ENCODE peak calls at places on chromosomes 13 and 19, in five cellular contexts. W is uterus, U is thyroid gland, I is WTC11, T is breast epithelium. N is an unnamed sample.

GRCh38 chr13:33138441-33138840 is 122.2 kb downstream of the KL start:
- DNase-seq in W (no peak), U (peak), I (no peak), T (no peak), N (no peak)

GRCh38 chr19:4742717-4743646 is 19.3 kb upstream of the DPP9 start:
- DNase-seq in W (peak), U (no peak), T (no peak), I (peak), N (no peak)

GRCh38 chr13:51923983-51924539 is 62.3 kb downstream of the CCDC70 start:
- DNase-seq in I (peak), U (no peak), W (no peak), T (no peak), N (no peak)

GRCh38 chr13:23159205-23159586 is 21.6 kb upstream of the SGCG start:
- DNase-seq in W (no peak), I (peak), T (no peak), U (no peak), N (no peak)

GRCh38 chr19:40444181-40445005 is at the start of gene SERTAD3:
- DNase-seq in W (peak), U (peak), I (peak), T (peak), N (peak)

GRCh38 chr13:63190742-63191141 is 1775.1 kb upstream of the PCDH20 start:
- DNase-seq in U (no peak), T (no peak), I (no peak), W (no peak), N (no peak)

GRCh38 chr19:28633223-28634030 is 579.5 kb downstream of the UQCRFS1 start:
- DNase-seq in U (peak), T (no peak), I (peak), W (no peak), N (no peak)

GRCh38 chr13:21420706-21421105 is 38.4 kb downstream of the ZDHHC20 start:
- DNase-seq in T (no peak), U (no peak), W (no peak), I (no peak), N (no peak)

GRCh38 chr13:48431987-48432615 is 19.2 kb upstream of the LPAR6 start:
- DNase-seq in U (no peak), T (no peak), I (no peak), W (no peak), N (no peak)

GRCh38 chr19:5424192-5424973 is 30.8 kb upstream of the ZNRF4 start:
- DNase-seq in I (no peak), T (no peak), U (no peak), W (no peak), N (no peak)

GRCh38 chr19:57812201-57812600 is 2.5 kb downstream of the ZNF552 start:
- DNase-seq in U (no peak), I (no peak), W (no peak), T (no peak), N (no peak)

GRCh38 chr19:48735031-48735615 is 5.3 kb downstream of the RASIP1 start:
- DNase-seq in U (peak), I (peak), T (no peak), W (no peak), N (no peak)

GRCh38 chr19:38165335-38165734 is 58.7 kb downstream of the DPF1 start:
- DNase-seq in W (no peak), I (no peak), T (no peak), U (no peak), N (no peak)

GRCh38 chr13:72864142-72865035 is 82.5 kb downstream of the PIBF1 start:
- DNase-seq in U (no peak), W (no peak), I (no peak), T (no peak), N (no peak)

GRCh38 chr13:44815507-44816074 is 173.7 kb downstream of the NUFIP1 start:
- DNase-seq in U (peak), T (peak), W (peak), I (no peak), N (no peak)

GRCh38 chr13:110246530-110246929 is 60.4 kb downstream of the COL4A1 start:
- DNase-seq in W (peak), U (no peak), I (no peak), T (no peak), N (no peak)

GRCh38 chr19:58154287-58154678 is 3.7 kb upstream of the ZNF329 start:
- DNase-seq in T (peak), I (peak), W (peak), U (peak), N (no peak)

GRCh38 chr13:113216165-113217056 is 7.0 kb downstream of the CUL4A start:
- DNase-seq in U (peak), T (peak), I (no peak), W (no peak), N (no peak)

GRCh38 chr19:21902596-21902995 is 66.6 kb upstream of the ZNF43 start:
- DNase-seq in W (no peak), U (no peak), I (no peak), T (no peak), N (no peak)

GRCh38 chr19:21848706-21849105 is 12.7 kb upstream of the ZNF43 start:
- DNase-seq in U (no peak), I (no peak), W (no peak), T (no peak), N (no peak)

GRCh38 chr13:21234537-21234936 is 58.1 kb downstream of the MRPL57 start:
- DNase-seq in T (no peak), U (no peak), I (no peak), W (no peak), N (no peak)

GRCh38 chr19:16441661-16442071 is 30.1 kb downstream of the EPS15L1 start:
- DNase-seq in U (peak), T (no peak), W (no peak), I (peak), N (no peak)

GRCh38 chr19:41392775-41393174 is 4.4 kb downstream of the EXOSC5 start:
- DNase-seq in T (no peak), W (no peak), I (no peak), U (no peak), N (no peak)

GRCh38 chr13:44739120-44739519 is 163.0 kb upstream of the TSC22D1 start:
- DNase-seq in I (no peak), W (no peak), T (no peak), U (no peak), N (no peak)

GRCh38 chr19:1016647-1017114 is 4.2 kb downstream of the TMEM259 start:
- DNase-seq in W (no peak), U (no peak), T (no peak), I (no peak), N (no peak)

GRCh38 chr13:108427355-108427754 is 157.8 kb downstream of the TNFSF13B start:
- DNase-seq in U (no peak), I (no peak), T (no peak), W (no peak), N (no peak)

GRCh38 chr13:87999141-87999765 is 328.1 kb downstream of the SLITRK5 start:
- DNase-seq in U (no peak), I (no peak), T (no peak), W (no peak), N (no peak)

GRCh38 chr19:39996218-39996810 is 546 bp upstream of the ZNF546 start:
- DNase-seq in W (no peak), T (no peak), I (no peak), U (peak), N (no peak)

GRCh38 chr13:113545455-113545930 is 39.1 kb upstream of the TFDP1 start:
- DNase-seq in I (no peak), T (no peak), W (no peak), U (no peak), N (peak)

GRCh38 chr13:50589139-50589538 is 254.4 kb downstream of the DLEU7 start:
- DNase-seq in T (no peak), I (no peak), U (peak), W (no peak), N (no peak)

GRCh38 chr13:102642475-102642874 is 45.7 kb downstream of the TPP2 start:
- DNase-seq in T (peak), I (no peak), W (peak), U (peak), N (no peak)

GRCh38 chr13:65638572-65639168 is 1591.5 kb downstream of the PCDH9 start:
- DNase-seq in T (no peak), U (no peak), I (no peak), W (no peak), N (no peak)

GRCh38 chr19:44718441-44719261 is 19.7 kb downstream of the CEACAM16 start:
- DNase-seq in W (peak), U (peak), T (peak), I (peak), N (no peak)

GRCh38 chr13:97367427-97367826 is 66.5 kb upstream of the RAP2A start:
- DNase-seq in U (peak), T (peak), W (peak), I (no peak), N (no peak)

DNA sequence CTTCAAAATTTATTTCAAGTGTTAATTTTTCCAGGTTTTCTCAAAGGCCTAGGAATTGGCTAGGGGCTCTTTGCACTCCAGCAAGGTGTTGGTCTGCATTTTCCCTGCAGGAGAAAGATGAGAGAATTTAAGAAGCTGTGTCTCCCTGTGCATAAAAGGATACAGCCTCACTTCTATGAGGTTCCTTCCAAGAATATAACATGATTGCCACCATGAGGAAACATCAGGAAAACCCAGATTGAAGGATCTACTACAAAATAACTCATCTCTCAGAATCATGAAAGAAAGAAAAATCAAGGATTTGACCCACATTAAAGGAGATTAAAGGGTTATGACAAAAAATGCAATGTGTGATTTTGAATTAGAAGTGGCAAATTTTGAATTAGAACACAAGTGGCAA is 69.9 kb downstream of the RUBCNL start:
- DNase-seq in T (no peak), U (no peak), I (no peak), W (no peak), N (no peak)
- TF ChIP-seq CTCF in T (no peak), U (no peak), I (no peak), W (no peak), N (peak)

DNA sequence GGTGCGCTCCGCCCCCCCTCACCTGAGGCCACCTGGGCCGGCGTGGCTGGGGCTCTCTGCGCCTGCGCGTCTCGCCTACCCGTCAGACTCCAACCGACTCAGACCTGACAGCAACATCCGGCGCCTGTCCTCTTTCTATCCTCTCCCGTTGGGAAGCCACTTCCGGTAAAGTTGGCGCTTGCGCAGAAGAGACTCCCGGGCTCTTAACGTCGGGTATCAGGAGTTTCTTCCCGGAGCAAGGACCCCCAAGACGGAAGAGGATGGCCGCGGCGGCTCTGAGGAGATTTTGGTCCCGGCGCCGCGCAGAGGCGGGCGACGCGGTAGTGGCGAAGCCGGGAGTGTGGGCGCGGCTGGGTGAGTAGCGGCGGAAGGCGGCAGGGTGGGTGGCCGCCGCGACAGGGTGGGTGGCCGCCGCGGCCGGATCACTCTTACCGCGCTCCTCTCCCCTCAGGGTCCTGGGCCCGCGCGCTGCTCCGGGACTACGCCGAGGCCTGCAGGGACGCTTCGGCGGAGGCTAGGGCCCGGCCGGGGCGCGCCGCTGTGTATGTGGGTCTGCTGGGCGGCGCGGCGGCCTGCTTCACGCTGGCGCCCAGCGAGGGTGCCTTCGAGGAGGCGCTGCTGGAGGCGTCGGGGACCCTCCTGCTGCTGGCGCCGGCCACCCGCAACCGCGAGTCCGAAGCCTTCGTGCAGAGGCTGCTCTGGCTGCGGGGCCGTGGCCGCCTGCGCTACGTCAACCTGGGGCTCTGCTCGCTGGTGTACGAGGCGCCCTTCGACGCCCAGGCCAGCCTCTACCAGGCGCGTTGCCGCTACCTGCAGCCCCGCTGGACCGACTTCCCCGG is at the start of the genes TIMM29 and YIPF2:
- DNase-seq in U (peak), I (peak), W (peak), T (peak), N (peak)
- TF ChIP-seq CTCF in U (no peak), I (no peak), W (peak), T (no peak), N (peak)

GRCh38 chr19:13606156-13606555 is 99.9 kb upstream of the CACNA1A start:
- DNase-seq in U (no peak), I (no peak), W (no peak), T (no peak), N (no peak)

GRCh38 chr19:13613447-13613846 is 107.2 kb upstream of the CACNA1A start:
- DNase-seq in W (no peak), U (no peak), I (no peak), T (no peak), N (no peak)

GRCh38 chr19:13604902-13605586 is 98.8 kb upstream of the CACNA1A start:
- DNase-seq in T (no peak), I (no peak), W (no peak), U (no peak), N (no peak)

GRCh38 chr19:13611596-13611995 is 105.3 kb upstream of the CACNA1A start:
- DNase-seq in U (no peak), T (no peak), I (no peak), W (no peak), N (no peak)

DNA sequence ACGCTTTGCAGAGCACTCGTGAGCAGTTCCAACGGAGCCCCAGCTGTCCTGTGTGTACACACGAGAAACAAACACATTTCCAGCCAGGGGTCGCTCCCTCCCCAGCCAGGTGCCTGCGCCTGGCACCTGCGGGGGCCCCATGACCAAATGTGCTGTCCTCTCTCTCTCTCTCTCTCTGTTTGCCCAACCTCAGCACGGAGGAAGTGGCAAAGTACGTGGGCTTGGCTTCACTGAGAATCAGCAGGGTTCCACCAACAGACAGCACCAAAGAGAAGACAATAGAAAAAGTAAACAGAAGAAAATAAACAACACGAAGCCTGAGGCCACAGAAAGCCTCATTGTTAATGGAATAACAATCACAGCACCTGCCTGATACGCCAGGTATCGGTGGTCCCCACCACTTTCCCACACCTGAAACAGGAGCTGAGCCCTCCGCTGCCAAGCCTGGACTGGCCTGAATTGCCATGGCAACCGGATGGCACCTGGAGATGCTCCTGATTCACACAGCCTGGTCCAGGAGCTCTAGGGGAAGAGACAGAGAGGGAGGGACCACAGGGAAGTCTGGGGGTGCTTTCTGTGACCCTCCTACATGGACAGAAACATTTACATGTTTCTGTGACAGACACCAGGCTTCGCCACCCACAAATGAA is 103.9 kb upstream of the CACNA1A start:
- DNase-seq in U (no peak), W (no peak), T (no peak), I (peak), N (no peak)
- TF ChIP-seq CTCF in U (no peak), W (no peak), T (no peak), I (no peak), N (no peak)

GRCh38 chr13:41056996-41057711 is 4.2 kb upstream of the WBP4 start:
- DNase-seq in U (no peak), W (no peak), T (no peak), I (no peak), N (no peak)

GRCh38 chr13:41054212-41054877 is 7.0 kb upstream of the WBP4 start:
- DNase-seq in U (no peak), W (no peak), T (no peak), I (no peak), N (no peak)

GRCh38 chr13:41053384-41053826 is 7.9 kb upstream of the WBP4 start:
- DNase-seq in I (no peak), W (no peak), T (no peak), U (no peak), N (no peak)

GRCh38 chr13:41056194-41056593 is 5.1 kb upstream of the WBP4 start:
- DNase-seq in W (no peak), U (no peak), I (no peak), T (no peak), N (no peak)

GRCh38 chr13:41054919-41055619 is 6.2 kb upstream of the WBP4 start:
- DNase-seq in U (no peak), T (no peak), I (no peak), W (no peak), N (no peak)
- TF ChIP-seq CTCF in U (no peak), T (no peak), I (no peak), W (no peak), N (peak)

DNA sequence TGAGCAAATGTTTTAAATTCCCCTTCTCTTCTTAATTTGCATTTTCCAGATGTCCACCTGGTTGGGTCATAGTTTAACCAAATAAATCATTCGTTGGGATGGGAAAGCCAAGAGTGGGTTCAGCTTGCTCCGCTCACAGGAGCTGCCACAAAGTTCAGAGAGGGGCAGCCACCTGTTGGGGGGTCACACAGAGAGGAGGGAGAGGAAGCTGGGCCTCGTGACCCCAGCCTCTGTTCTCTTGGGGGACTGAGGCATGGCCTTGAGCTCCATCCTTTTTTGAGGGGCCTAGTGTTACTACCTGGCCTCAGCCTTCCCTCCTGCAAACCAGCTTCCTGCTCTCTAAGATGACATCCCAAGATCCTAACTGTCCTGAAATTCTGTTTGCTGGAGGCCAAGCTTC is 2.5 kb downstream of the MEF2B start:
- DNase-seq in W (no peak), U (no peak), T (no peak), I (no peak), N (no peak)
- TF ChIP-seq CTCF in W (no peak), U (no peak), T (no peak), I (no peak), N (no peak)

DNA sequence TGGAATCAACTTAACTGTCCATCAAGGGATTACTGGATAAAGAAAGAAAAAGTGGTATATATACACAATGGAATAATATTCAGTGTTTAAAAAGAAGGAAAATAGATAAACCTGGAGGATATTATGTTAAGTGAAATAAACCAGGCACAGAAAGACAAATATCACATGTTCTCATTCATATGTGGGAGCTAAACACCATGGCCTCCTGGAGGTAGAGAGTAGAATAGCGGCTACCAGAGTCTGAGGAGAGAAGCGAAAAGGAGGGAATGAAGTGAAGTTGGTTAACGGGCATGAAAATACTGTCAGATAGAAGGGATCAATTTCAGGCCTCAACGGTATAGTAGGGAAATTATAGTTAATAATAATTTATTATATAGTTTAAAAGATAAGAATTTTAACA is 147.5 kb upstream of the OBI1 start:
- DNase-seq in T (no peak), I (no peak), W (no peak), U (no peak), N (no peak)
- TF ChIP-seq CTCF in T (no peak), I (no peak), W (no peak), U (no peak), N (peak)

DNA sequence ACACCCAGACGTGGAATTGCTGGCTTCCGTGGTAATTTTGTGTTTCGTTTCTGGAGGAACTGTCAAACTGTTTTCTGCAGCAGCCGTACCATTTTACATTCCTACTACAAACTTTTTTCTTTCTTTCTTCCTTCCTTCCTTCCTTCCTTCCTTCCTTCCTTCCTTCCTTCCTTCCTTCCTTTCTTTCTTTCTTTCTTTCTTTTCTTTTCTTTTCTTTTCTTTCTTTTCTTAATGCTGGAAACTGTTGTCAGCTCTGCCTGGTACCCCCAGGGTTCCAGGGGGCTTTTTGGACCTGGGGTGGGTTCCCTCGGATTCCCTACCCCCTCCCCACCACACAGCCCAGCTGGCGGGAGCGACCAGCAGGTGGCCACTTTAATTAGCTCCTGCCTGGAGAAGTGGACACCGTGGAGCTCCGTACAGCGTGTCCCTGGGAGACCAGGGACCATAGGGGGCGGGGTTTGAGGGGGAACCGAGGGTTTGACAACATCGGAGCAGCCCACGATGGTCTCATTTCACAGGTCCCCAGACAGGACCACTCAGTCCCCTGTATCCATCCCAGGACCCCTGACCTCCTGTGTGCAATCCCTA is 24.4 kb downstream of the CELF5 start:
- DNase-seq in T (no peak), W (no peak), I (no peak), U (no peak), N (no peak)
- TF ChIP-seq CTCF in T (no peak), W (no peak), I (no peak), U (no peak), N (no peak)